ENCODE peak calls at places on chromosomes 7 and 10, in five cellular contexts. One of them, this sample, is unnamed. For H3K4me1, the result is how much of the 10 kb centered on the place peaks cover.

GRCh38 chr10:77533887-77534278 is 103.7 kb downstream of the KCNMA1 start:
- DNase-seq in sigmoid colon: no peak
- DNase-seq in HepG2: no peak
- DNase-seq in thyroid gland: peak
- DNase-seq in suprapubic skin: no peak
- DNase-seq in this sample: no peak

GRCh38 chr10:42754155-42755027 is 28.2 kb upstream of the BMS1 start:
- DNase-seq in sigmoid colon: no peak
- DNase-seq in HepG2: no peak
- DNase-seq in thyroid gland: peak
- DNase-seq in suprapubic skin: no peak
- DNase-seq in this sample: no peak

GRCh38 chr7:141045126-141045841 is 28.6 kb upstream of the TMEM178B start:
- DNase-seq in sigmoid colon: no peak
- DNase-seq in HepG2: no peak
- DNase-seq in thyroid gland: no peak
- DNase-seq in suprapubic skin: no peak
- DNase-seq in this sample: no peak

GRCh38 chr10:31146496-31147219 is 115.0 kb upstream of the ZNF438 start:
- DNase-seq in sigmoid colon: peak
- DNase-seq in HepG2: no peak
- DNase-seq in thyroid gland: no peak
- DNase-seq in suprapubic skin: no peak
- DNase-seq in this sample: peak

GRCh38 chr7:1085910-1086421 is 1.9 kb upstream of the GPER1 start:
- DNase-seq in sigmoid colon: no peak
- DNase-seq in HepG2: no peak
- DNase-seq in thyroid gland: no peak
- DNase-seq in suprapubic skin: no peak
- DNase-seq in this sample: no peak

GRCh38 chr7:251446-252175 is 38.4 kb upstream of the FOXL3 start:
- DNase-seq in sigmoid colon: no peak
- DNase-seq in HepG2: no peak
- DNase-seq in thyroid gland: no peak
- DNase-seq in suprapubic skin: no peak
- DNase-seq in this sample: no peak

GRCh38 chr10:110848106-110848505 is 23.6 kb upstream of the PDCD4 start:
- DNase-seq in sigmoid colon: no peak
- DNase-seq in HepG2: no peak
- DNase-seq in thyroid gland: no peak
- DNase-seq in suprapubic skin: no peak
- DNase-seq in this sample: no peak

GRCh38 chr10:77504870-77505257 is 132.7 kb downstream of the KCNMA1 start:
- DNase-seq in sigmoid colon: no peak
- DNase-seq in HepG2: no peak
- DNase-seq in thyroid gland: peak
- DNase-seq in suprapubic skin: no peak
- DNase-seq in this sample: no peak

GRCh38 chr7:1693991-1694524 is 24.0 kb downstream of the ELFN1 start:
- DNase-seq in sigmoid colon: peak
- DNase-seq in HepG2: no peak
- DNase-seq in thyroid gland: no peak
- DNase-seq in suprapubic skin: peak
- DNase-seq in this sample: no peak

GRCh38 chr7:12741951-12742575 is 54.6 kb downstream of the ARL4A start:
- DNase-seq in sigmoid colon: no peak
- DNase-seq in HepG2: no peak
- DNase-seq in thyroid gland: no peak
- DNase-seq in suprapubic skin: no peak
- DNase-seq in this sample: no peak

GRCh38 chr7:115015619-115016018 is 93.7 kb downstream of the MDFIC start:
- DNase-seq in sigmoid colon: no peak
- DNase-seq in HepG2: no peak
- DNase-seq in thyroid gland: no peak
- DNase-seq in suprapubic skin: no peak
- DNase-seq in this sample: no peak

GRCh38 chr7:116249969-116250553 is 39.7 kb downstream of the TES start:
- DNase-seq in sigmoid colon: no peak
- DNase-seq in HepG2: peak
- DNase-seq in thyroid gland: no peak
- DNase-seq in suprapubic skin: no peak
- DNase-seq in this sample: no peak

GRCh38 chr7:139532636-139533035 is 9.2 kb downstream of the CLEC2L start:
- DNase-seq in sigmoid colon: no peak
- DNase-seq in HepG2: no peak
- DNase-seq in thyroid gland: no peak
- DNase-seq in suprapubic skin: no peak
- DNase-seq in this sample: no peak

GRCh38 chr7:47326220-47326619 is 255.7 kb downstream of the TNS3 start:
- DNase-seq in sigmoid colon: no peak
- DNase-seq in HepG2: peak
- DNase-seq in thyroid gland: peak
- DNase-seq in suprapubic skin: no peak
- DNase-seq in this sample: no peak

GRCh38 chr10:122342293-122343134 is 32.0 kb upstream of the PLEKHA1 start:
- DNase-seq in sigmoid colon: no peak
- DNase-seq in HepG2: peak
- DNase-seq in thyroid gland: peak
- DNase-seq in suprapubic skin: no peak
- DNase-seq in this sample: peak

GRCh38 chr7:92667816-92668540 is 77.8 kb upstream of the FAM133B start:
- DNase-seq in sigmoid colon: no peak
- DNase-seq in HepG2: no peak
- DNase-seq in thyroid gland: no peak
- DNase-seq in suprapubic skin: no peak
- DNase-seq in this sample: no peak

GRCh38 chr10:66837990-66838389 is 87.8 kb upstream of the LRRTM3 start:
- DNase-seq in sigmoid colon: no peak
- DNase-seq in HepG2: no peak
- DNase-seq in thyroid gland: no peak
- DNase-seq in suprapubic skin: no peak
- DNase-seq in this sample: no peak

GRCh38 chr7:74164985-74165456 is 9.1 kb upstream of the EIF4H start:
- DNase-seq in sigmoid colon: no peak
- DNase-seq in HepG2: no peak
- DNase-seq in thyroid gland: peak
- DNase-seq in suprapubic skin: no peak
- DNase-seq in this sample: peak

GRCh38 chr10:47378606-47379444 is 5.3 kb downstream of the ZNF488 start:
- DNase-seq in sigmoid colon: peak
- DNase-seq in HepG2: no peak
- DNase-seq in thyroid gland: no peak
- DNase-seq in suprapubic skin: no peak
- DNase-seq in this sample: no peak

GRCh38 chr10:77176224-77176623 is 461.4 kb downstream of the KCNMA1 start:
- DNase-seq in sigmoid colon: no peak
- DNase-seq in HepG2: no peak
- DNase-seq in thyroid gland: no peak
- DNase-seq in suprapubic skin: no peak
- DNase-seq in this sample: no peak

GRCh38 chr10:119222531-119222930 is 15.2 kb downstream of the GRK5 start:
- DNase-seq in sigmoid colon: peak
- DNase-seq in HepG2: peak
- DNase-seq in thyroid gland: no peak
- DNase-seq in suprapubic skin: no peak
- DNase-seq in this sample: no peak

GRCh38 chr10:124632064-124632531 is 112.1 kb downstream of the FAM53B start:
- DNase-seq in sigmoid colon: no peak
- DNase-seq in HepG2: peak
- DNase-seq in thyroid gland: peak
- DNase-seq in suprapubic skin: no peak
- DNase-seq in this sample: peak

GRCh38 chr7:47596502-47597202 is 14.7 kb upstream of the TNS3 start:
- DNase-seq in sigmoid colon: peak
- DNase-seq in HepG2: peak
- DNase-seq in thyroid gland: no peak
- DNase-seq in suprapubic skin: no peak
- DNase-seq in this sample: no peak

GRCh38 chr10:44774676-44775401 is 136.3 kb upstream of the TMEM72 start:
- DNase-seq in sigmoid colon: no peak
- DNase-seq in HepG2: no peak
- DNase-seq in thyroid gland: no peak
- DNase-seq in suprapubic skin: no peak
- DNase-seq in this sample: no peak

GRCh38 chr10:90149563-90149962 is 448.2 kb downstream of the KIF20B start:
- DNase-seq in sigmoid colon: no peak
- DNase-seq in HepG2: no peak
- DNase-seq in thyroid gland: no peak
- DNase-seq in suprapubic skin: no peak
- DNase-seq in this sample: no peak

GRCh38 chr10:113628607-113629153 is 35.2 kb downstream of the NRAP start:
- DNase-seq in sigmoid colon: no peak
- DNase-seq in HepG2: no peak
- DNase-seq in thyroid gland: no peak
- DNase-seq in suprapubic skin: no peak
- DNase-seq in this sample: no peak

GRCh38 chr10:10726101-10726500 is 291.6 kb upstream of the CELF2 start:
- DNase-seq in sigmoid colon: no peak
- DNase-seq in HepG2: no peak
- DNase-seq in thyroid gland: no peak
- DNase-seq in suprapubic skin: no peak
- DNase-seq in this sample: no peak

GRCh38 chr7:77800730-77801129 is 2.2 kb downstream of the PHTF2 start:
- DNase-seq in sigmoid colon: no peak
- DNase-seq in HepG2: no peak
- DNase-seq in thyroid gland: no peak
- DNase-seq in suprapubic skin: no peak
- DNase-seq in this sample: no peak

GRCh38 chr7:37342665-37343471 is 105.8 kb downstream of the ELMO1 start:
- DNase-seq in sigmoid colon: no peak
- DNase-seq in HepG2: no peak
- DNase-seq in thyroid gland: no peak
- DNase-seq in suprapubic skin: no peak
- DNase-seq in this sample: no peak

GRCh38 chr7:139671967-139672366 is 105.8 kb downstream of the HIPK2 start:
- DNase-seq in sigmoid colon: no peak
- DNase-seq in HepG2: no peak
- DNase-seq in thyroid gland: no peak
- DNase-seq in suprapubic skin: no peak
- DNase-seq in this sample: no peak

GRCh38 chr7:114874170-114874569 is 47.7 kb upstream of the MDFIC start:
- DNase-seq in sigmoid colon: no peak
- DNase-seq in HepG2: no peak
- DNase-seq in thyroid gland: no peak
- DNase-seq in suprapubic skin: no peak
- DNase-seq in this sample: no peak

GRCh38 chr10:86670876-86671275 is 2.6 kb downstream of the LDB3 start:
- DNase-seq in sigmoid colon: no peak
- DNase-seq in HepG2: no peak
- DNase-seq in thyroid gland: no peak
- DNase-seq in suprapubic skin: no peak
- DNase-seq in this sample: no peak

GRCh38 chr10:47043928-47044544 is 132.8 kb downstream of the PTPN20 start:
- DNase-seq in sigmoid colon: no peak
- DNase-seq in HepG2: no peak
- DNase-seq in thyroid gland: no peak
- DNase-seq in suprapubic skin: no peak
- DNase-seq in this sample: no peak

GRCh38 chr7:139108256-139109187 is 998 bp downstream of the ZC3HAV1 start:
- DNase-seq in sigmoid colon: peak
- DNase-seq in HepG2: no peak
- DNase-seq in thyroid gland: peak
- DNase-seq in suprapubic skin: peak
- DNase-seq in this sample: peak

DNA sequence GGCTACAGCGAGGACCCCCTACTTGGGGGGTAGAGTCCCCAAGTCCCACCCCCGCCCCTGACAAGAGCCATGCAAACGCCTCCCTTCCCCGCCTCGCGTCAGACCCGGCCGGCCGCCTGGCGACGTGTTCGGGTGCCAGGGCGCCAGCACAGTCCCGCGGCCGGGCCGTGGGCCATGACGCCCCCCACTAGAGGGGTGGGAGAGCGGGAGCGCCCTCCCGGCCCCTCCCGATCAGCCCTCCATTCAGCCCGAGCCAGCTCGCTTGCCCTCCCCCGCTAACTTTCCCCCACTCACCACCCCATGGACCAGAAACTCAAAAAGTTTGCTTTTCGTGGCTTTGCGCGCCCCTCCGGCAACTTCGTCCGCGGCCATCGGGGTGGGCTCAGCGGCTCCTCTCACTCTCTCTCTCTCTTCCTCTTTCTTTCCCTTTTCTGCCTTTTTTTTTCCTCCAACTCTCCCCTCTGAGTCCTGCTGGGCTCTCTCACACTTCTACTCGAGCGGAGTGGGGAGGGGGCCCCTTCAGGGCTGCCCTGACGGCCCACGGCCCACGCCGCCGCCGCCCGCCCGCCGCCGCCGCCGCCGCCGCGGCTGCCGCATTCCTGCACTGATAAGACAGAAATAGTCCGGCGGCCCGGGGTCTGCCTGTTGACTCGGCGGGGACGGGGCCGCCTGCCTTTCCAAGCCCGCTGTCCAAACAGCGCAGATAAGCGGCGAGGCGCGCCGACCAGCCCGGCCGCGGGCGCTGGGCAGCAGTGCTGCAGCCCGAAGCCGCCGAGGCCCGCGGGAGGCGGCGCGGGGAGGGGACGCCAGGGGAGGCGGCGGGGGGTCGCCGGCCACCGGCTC is at the start of gene SMARCD3:
- DNase-seq in sigmoid colon: peak
- DNase-seq in HepG2: peak
- DNase-seq in thyroid gland: peak
- DNase-seq in suprapubic skin: no peak
- DNase-seq in this sample: peak
- H3K4me1 ChIP-seq in sigmoid colon: half or more
- H3K4me1 ChIP-seq in HepG2: half or more
- H3K4me1 ChIP-seq in thyroid gland: under half
- H3K4me1 ChIP-seq in suprapubic skin: half or more
- H3K4me1 ChIP-seq in this sample: under half

GRCh38 chr10:101353692-101354583 is at the start of gene BTRC:
- DNase-seq in sigmoid colon: peak
- DNase-seq in HepG2: peak
- DNase-seq in thyroid gland: peak
- DNase-seq in suprapubic skin: peak
- DNase-seq in this sample: peak
- TF ChIP-seq POLR2A in sigmoid colon: peak
- TF ChIP-seq POLR2A in HepG2: peak
- TF ChIP-seq POLR2A in thyroid gland: peak
- TF ChIP-seq POLR2A in suprapubic skin: peak
- TF ChIP-seq POLR2A in this sample: peak

DNA sequence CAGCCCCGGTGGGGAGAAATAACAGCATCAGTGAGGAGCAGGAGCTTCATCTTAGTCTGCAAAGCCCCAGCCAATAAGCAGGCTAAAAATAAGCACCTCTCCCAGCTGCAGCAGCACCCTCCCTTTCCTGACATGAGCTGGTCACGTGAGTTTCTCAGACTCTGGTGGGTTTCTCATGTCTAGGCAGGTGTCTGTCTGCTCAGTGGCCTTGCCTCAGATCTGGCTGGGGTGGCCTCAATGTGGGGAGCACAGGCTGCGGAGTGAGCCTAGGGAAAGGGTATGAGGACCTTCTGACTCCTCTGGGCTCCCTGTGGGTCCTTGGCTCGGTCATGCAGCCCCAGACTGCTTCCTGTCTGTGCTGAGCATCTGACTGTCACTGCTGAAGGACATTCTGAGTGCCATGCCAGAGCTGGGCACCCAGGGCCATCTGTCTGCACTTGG is 81.6 kb upstream of the LRRC4 start:
- DNase-seq in sigmoid colon: peak
- DNase-seq in HepG2: no peak
- DNase-seq in thyroid gland: no peak
- DNase-seq in suprapubic skin: peak
- DNase-seq in this sample: no peak
- H3K4me1 ChIP-seq in sigmoid colon: under half
- H3K4me1 ChIP-seq in HepG2: under half
- H3K4me1 ChIP-seq in thyroid gland: under half
- H3K4me1 ChIP-seq in suprapubic skin: under half
- H3K4me1 ChIP-seq in this sample: under half

GRCh38 chr10:25023278-25023677 is 6.9 kb downstream of the THNSL1 start:
- DNase-seq in sigmoid colon: no peak
- DNase-seq in HepG2: no peak
- DNase-seq in thyroid gland: no peak
- DNase-seq in suprapubic skin: no peak
- DNase-seq in this sample: no peak
- TF ChIP-seq POLR2A in sigmoid colon: no peak
- TF ChIP-seq POLR2A in HepG2: no peak
- TF ChIP-seq POLR2A in thyroid gland: no peak
- TF ChIP-seq POLR2A in suprapubic skin: no peak
- TF ChIP-seq POLR2A in this sample: no peak

This sample was measured in ovary.